ENCODE peak calls at places on chromosomes 6 and 20, in nine cellular contexts. One of them, this sample, is unnamed. For H3K27me3, the result is how much of the 10 kb centered on the place peaks cover.

GRCh38 chr6:25142506-25142905 is 136.7 kb upstream of the CARMIL1 start:
- DNase-seq in stomach: no peak
- DNase-seq in lung: no peak
- DNase-seq in CD4-positive, CD25-positive, alpha-beta regulatory T cell: no peak
- DNase-seq in PC-3: no peak
- DNase-seq in mesendoderm: no peak
- DNase-seq in HepG2: no peak
- DNase-seq in heart right ventricle: no peak
- DNase-seq in upper lobe of right lung: no peak
- DNase-seq in this sample: no peak

GRCh38 chr20:8474027-8474668 is 342.1 kb downstream of the PLCB1 start:
- DNase-seq in stomach: no peak
- DNase-seq in lung: no peak
- DNase-seq in CD4-positive, CD25-positive, alpha-beta regulatory T cell: no peak
- DNase-seq in PC-3: no peak
- DNase-seq in mesendoderm: no peak
- DNase-seq in HepG2: no peak
- DNase-seq in heart right ventricle: no peak
- DNase-seq in upper lobe of right lung: no peak
- DNase-seq in this sample: no peak

GRCh38 chr20:46651091-46651962 is at the start of gene SLC13A3:
- DNase-seq in stomach: peak
- DNase-seq in lung: no peak
- DNase-seq in CD4-positive, CD25-positive, alpha-beta regulatory T cell: no peak
- DNase-seq in PC-3: no peak
- DNase-seq in mesendoderm: peak
- DNase-seq in HepG2: peak
- DNase-seq in heart right ventricle: no peak
- DNase-seq in upper lobe of right lung: no peak
- DNase-seq in this sample: no peak

GRCh38 chr6:170152111-170152926 is 138.6 kb downstream of the DLL1 start:
- DNase-seq in stomach: peak
- DNase-seq in lung: no peak
- DNase-seq in CD4-positive, CD25-positive, alpha-beta regulatory T cell: no peak
- DNase-seq in PC-3: no peak
- DNase-seq in mesendoderm: peak
- DNase-seq in HepG2: no peak
- DNase-seq in heart right ventricle: peak
- DNase-seq in upper lobe of right lung: no peak
- DNase-seq in this sample: no peak

GRCh38 chr20:42544926-42545325 is 644.8 kb downstream of the PTPRT start:
- DNase-seq in stomach: peak
- DNase-seq in lung: no peak
- DNase-seq in CD4-positive, CD25-positive, alpha-beta regulatory T cell: no peak
- DNase-seq in PC-3: no peak
- DNase-seq in mesendoderm: no peak
- DNase-seq in HepG2: no peak
- DNase-seq in heart right ventricle: no peak
- DNase-seq in upper lobe of right lung: no peak
- DNase-seq in this sample: no peak

GRCh38 chr6:22737331-22737730 is 168.0 kb downstream of the HDGFL1 start:
- DNase-seq in stomach: no peak
- DNase-seq in lung: no peak
- DNase-seq in CD4-positive, CD25-positive, alpha-beta regulatory T cell: no peak
- DNase-seq in PC-3: peak
- DNase-seq in mesendoderm: peak
- DNase-seq in HepG2: no peak
- DNase-seq in heart right ventricle: peak
- DNase-seq in upper lobe of right lung: no peak
- DNase-seq in this sample: no peak

GRCh38 chr6:159389695-159390094 is 220.5 kb downstream of the FNDC1 start:
- DNase-seq in stomach: no peak
- DNase-seq in lung: no peak
- DNase-seq in CD4-positive, CD25-positive, alpha-beta regulatory T cell: no peak
- DNase-seq in PC-3: no peak
- DNase-seq in mesendoderm: no peak
- DNase-seq in HepG2: no peak
- DNase-seq in heart right ventricle: no peak
- DNase-seq in upper lobe of right lung: no peak
- DNase-seq in this sample: no peak

GRCh38 chr20:48195121-48195870 is 410.0 kb upstream of the SULF2 start:
- DNase-seq in stomach: no peak
- DNase-seq in lung: no peak
- DNase-seq in CD4-positive, CD25-positive, alpha-beta regulatory T cell: no peak
- DNase-seq in PC-3: no peak
- DNase-seq in mesendoderm: no peak
- DNase-seq in HepG2: no peak
- DNase-seq in heart right ventricle: no peak
- DNase-seq in upper lobe of right lung: no peak
- DNase-seq in this sample: no peak

GRCh38 chr20:37202267-37202943 is 23.1 kb upstream of the MROH8 start:
- DNase-seq in stomach: no peak
- DNase-seq in lung: peak
- DNase-seq in CD4-positive, CD25-positive, alpha-beta regulatory T cell: peak
- DNase-seq in PC-3: peak
- DNase-seq in mesendoderm: peak
- DNase-seq in HepG2: peak
- DNase-seq in heart right ventricle: peak
- DNase-seq in upper lobe of right lung: no peak
- DNase-seq in this sample: no peak

GRCh38 chr6:158817298-158818007 is 1.7 kb downstream of the EZR start:
- DNase-seq in stomach: peak
- DNase-seq in lung: peak
- DNase-seq in CD4-positive, CD25-positive, alpha-beta regulatory T cell: peak
- DNase-seq in PC-3: no peak
- DNase-seq in mesendoderm: peak
- DNase-seq in HepG2: peak
- DNase-seq in heart right ventricle: peak
- DNase-seq in upper lobe of right lung: peak
- DNase-seq in this sample: no peak

GRCh38 chr20:10449270-10449669 is 14.2 kb downstream of the SLX4IP start:
- DNase-seq in stomach: no peak
- DNase-seq in lung: no peak
- DNase-seq in CD4-positive, CD25-positive, alpha-beta regulatory T cell: no peak
- DNase-seq in PC-3: no peak
- DNase-seq in mesendoderm: no peak
- DNase-seq in HepG2: no peak
- DNase-seq in heart right ventricle: no peak
- DNase-seq in upper lobe of right lung: no peak
- DNase-seq in this sample: no peak

GRCh38 chr20:40991181-40991889 is 37.3 kb upstream of the TOP1 start:
- DNase-seq in stomach: no peak
- DNase-seq in lung: peak
- DNase-seq in CD4-positive, CD25-positive, alpha-beta regulatory T cell: peak
- DNase-seq in PC-3: no peak
- DNase-seq in mesendoderm: no peak
- DNase-seq in HepG2: no peak
- DNase-seq in heart right ventricle: peak
- DNase-seq in upper lobe of right lung: peak
- DNase-seq in this sample: no peak

GRCh38 chr6:125511809-125512341 is 210.1 kb upstream of the HDDC2 start:
- DNase-seq in stomach: no peak
- DNase-seq in lung: no peak
- DNase-seq in CD4-positive, CD25-positive, alpha-beta regulatory T cell: no peak
- DNase-seq in PC-3: peak
- DNase-seq in mesendoderm: no peak
- DNase-seq in HepG2: peak
- DNase-seq in heart right ventricle: no peak
- DNase-seq in upper lobe of right lung: no peak
- DNase-seq in this sample: no peak

GRCh38 chr6:23589811-23590210 is 536.2 kb upstream of the NRSN1 start:
- DNase-seq in stomach: no peak
- DNase-seq in lung: no peak
- DNase-seq in CD4-positive, CD25-positive, alpha-beta regulatory T cell: no peak
- DNase-seq in PC-3: peak
- DNase-seq in mesendoderm: no peak
- DNase-seq in HepG2: no peak
- DNase-seq in heart right ventricle: no peak
- DNase-seq in upper lobe of right lung: no peak
- DNase-seq in this sample: no peak

GRCh38 chr6:44701637-44702101 is 314.2 kb downstream of the CDC5L start:
- DNase-seq in stomach: no peak
- DNase-seq in lung: no peak
- DNase-seq in CD4-positive, CD25-positive, alpha-beta regulatory T cell: no peak
- DNase-seq in PC-3: no peak
- DNase-seq in mesendoderm: peak
- DNase-seq in HepG2: no peak
- DNase-seq in heart right ventricle: peak
- DNase-seq in upper lobe of right lung: no peak
- DNase-seq in this sample: no peak

GRCh38 chr6:36387440-36388303 is at the start of gene ETV7:
- DNase-seq in stomach: peak
- DNase-seq in lung: peak
- DNase-seq in CD4-positive, CD25-positive, alpha-beta regulatory T cell: peak
- DNase-seq in PC-3: peak
- DNase-seq in mesendoderm: no peak
- DNase-seq in HepG2: no peak
- DNase-seq in heart right ventricle: no peak
- DNase-seq in upper lobe of right lung: peak
- DNase-seq in this sample: peak

GRCh38 chr6:152720964-152721363 is 23.3 kb downstream of the MYCT1 start:
- DNase-seq in stomach: no peak
- DNase-seq in lung: no peak
- DNase-seq in CD4-positive, CD25-positive, alpha-beta regulatory T cell: no peak
- DNase-seq in PC-3: peak
- DNase-seq in mesendoderm: no peak
- DNase-seq in HepG2: no peak
- DNase-seq in heart right ventricle: no peak
- DNase-seq in upper lobe of right lung: no peak
- DNase-seq in this sample: no peak

GRCh38 chr20:17912916-17913315 is 55.7 kb downstream of the SNX5 start:
- DNase-seq in stomach: no peak
- DNase-seq in lung: no peak
- DNase-seq in CD4-positive, CD25-positive, alpha-beta regulatory T cell: no peak
- DNase-seq in PC-3: peak
- DNase-seq in mesendoderm: no peak
- DNase-seq in HepG2: no peak
- DNase-seq in heart right ventricle: no peak
- DNase-seq in upper lobe of right lung: no peak
- DNase-seq in this sample: no peak

GRCh38 chr6:73062837-73063236 is 162.5 kb downstream of the KHDC1L start:
- DNase-seq in stomach: no peak
- DNase-seq in lung: no peak
- DNase-seq in CD4-positive, CD25-positive, alpha-beta regulatory T cell: no peak
- DNase-seq in PC-3: no peak
- DNase-seq in mesendoderm: no peak
- DNase-seq in HepG2: no peak
- DNase-seq in heart right ventricle: no peak
- DNase-seq in upper lobe of right lung: no peak
- DNase-seq in this sample: no peak

GRCh38 chr6:3534599-3534998 is 77.7 kb upstream of the SLC22A23 start:
- DNase-seq in stomach: no peak
- DNase-seq in lung: peak
- DNase-seq in CD4-positive, CD25-positive, alpha-beta regulatory T cell: no peak
- DNase-seq in PC-3: peak
- DNase-seq in mesendoderm: no peak
- DNase-seq in HepG2: peak
- DNase-seq in heart right ventricle: no peak
- DNase-seq in upper lobe of right lung: no peak
- DNase-seq in this sample: no peak

GRCh38 chr6:6191909-6192308 is 128.6 kb downstream of the F13A1 start:
- DNase-seq in stomach: no peak
- DNase-seq in lung: no peak
- DNase-seq in CD4-positive, CD25-positive, alpha-beta regulatory T cell: no peak
- DNase-seq in PC-3: no peak
- DNase-seq in mesendoderm: no peak
- DNase-seq in HepG2: no peak
- DNase-seq in heart right ventricle: no peak
- DNase-seq in upper lobe of right lung: no peak
- DNase-seq in this sample: no peak

GRCh38 chr6:104601008-104601745 is 258.5 kb downstream of the HACE1 start:
- DNase-seq in stomach: no peak
- DNase-seq in lung: no peak
- DNase-seq in CD4-positive, CD25-positive, alpha-beta regulatory T cell: no peak
- DNase-seq in PC-3: no peak
- DNase-seq in mesendoderm: no peak
- DNase-seq in HepG2: no peak
- DNase-seq in heart right ventricle: no peak
- DNase-seq in upper lobe of right lung: no peak
- DNase-seq in this sample: no peak

GRCh38 chr20:46965477-46965876 is 70.8 kb downstream of the EYA2 start:
- DNase-seq in stomach: peak
- DNase-seq in lung: no peak
- DNase-seq in CD4-positive, CD25-positive, alpha-beta regulatory T cell: no peak
- DNase-seq in PC-3: no peak
- DNase-seq in mesendoderm: no peak
- DNase-seq in HepG2: no peak
- DNase-seq in heart right ventricle: no peak
- DNase-seq in upper lobe of right lung: peak
- DNase-seq in this sample: no peak

GRCh38 chr6:52570291-52570700 is 6.6 kb downstream of the TRAM2 start:
- DNase-seq in stomach: no peak
- DNase-seq in lung: peak
- DNase-seq in CD4-positive, CD25-positive, alpha-beta regulatory T cell: no peak
- DNase-seq in PC-3: no peak
- DNase-seq in mesendoderm: no peak
- DNase-seq in HepG2: no peak
- DNase-seq in heart right ventricle: peak
- DNase-seq in upper lobe of right lung: no peak
- DNase-seq in this sample: no peak
- H3K27ac ChIP-seq in stomach: peak
- H3K27ac ChIP-seq in lung: peak
- H3K27ac ChIP-seq in CD4-positive, CD25-positive, alpha-beta regulatory T cell: no peak
- H3K27ac ChIP-seq in PC-3: no peak
- H3K27ac ChIP-seq in mesendoderm: peak
- H3K27ac ChIP-seq in HepG2: no peak
- H3K27ac ChIP-seq in heart right ventricle: peak
- H3K27ac ChIP-seq in upper lobe of right lung: peak
- H3K27ac ChIP-seq in this sample: no peak

GRCh38 chr20:63172726-63173125 is 43.2 kb downstream of the YTHDF1 start:
- DNase-seq in stomach: no peak
- DNase-seq in lung: no peak
- DNase-seq in CD4-positive, CD25-positive, alpha-beta regulatory T cell: no peak
- DNase-seq in PC-3: peak
- DNase-seq in mesendoderm: peak
- DNase-seq in HepG2: peak
- DNase-seq in heart right ventricle: no peak
- DNase-seq in upper lobe of right lung: no peak
- DNase-seq in this sample: no peak
- H3K4me3 ChIP-seq in stomach: no peak
- H3K4me3 ChIP-seq in lung: no peak
- H3K4me3 ChIP-seq in CD4-positive, CD25-positive, alpha-beta regulatory T cell: no peak
- H3K4me3 ChIP-seq in PC-3: no peak
- H3K4me3 ChIP-seq in mesendoderm: no peak
- H3K4me3 ChIP-seq in HepG2: no peak
- H3K4me3 ChIP-seq in heart right ventricle: no peak
- H3K4me3 ChIP-seq in upper lobe of right lung: no peak
- H3K4me3 ChIP-seq in this sample: no peak

GRCh38 chr20:43723735-43724134 is 3.1 kb downstream of the GTSF1L start:
- DNase-seq in stomach: no peak
- DNase-seq in lung: no peak
- DNase-seq in CD4-positive, CD25-positive, alpha-beta regulatory T cell: no peak
- DNase-seq in PC-3: no peak
- DNase-seq in mesendoderm: no peak
- DNase-seq in HepG2: no peak
- DNase-seq in heart right ventricle: no peak
- DNase-seq in upper lobe of right lung: no peak
- DNase-seq in this sample: no peak
- H3K27me3 ChIP-seq in stomach: under half
- H3K27me3 ChIP-seq in lung: under half
- H3K27me3 ChIP-seq in CD4-positive, CD25-positive, alpha-beta regulatory T cell: under half
- H3K27me3 ChIP-seq in PC-3: under half
- H3K27me3 ChIP-seq in mesendoderm: under half
- H3K27me3 ChIP-seq in HepG2: under half
- H3K27me3 ChIP-seq in heart right ventricle: under half
- H3K27me3 ChIP-seq in upper lobe of right lung: under half
- H3K27me3 ChIP-seq in this sample: under half

GRCh38 chr6:149364558-149364957 is 35.5 kb upstream of the SUMO4 start:
- DNase-seq in stomach: no peak
- DNase-seq in lung: no peak
- DNase-seq in CD4-positive, CD25-positive, alpha-beta regulatory T cell: no peak
- DNase-seq in PC-3: no peak
- DNase-seq in mesendoderm: no peak
- DNase-seq in HepG2: no peak
- DNase-seq in heart right ventricle: no peak
- DNase-seq in upper lobe of right lung: no peak
- DNase-seq in this sample: no peak
- H3K27ac ChIP-seq in stomach: no peak
- H3K27ac ChIP-seq in lung: no peak
- H3K27ac ChIP-seq in CD4-positive, CD25-positive, alpha-beta regulatory T cell: peak
- H3K27ac ChIP-seq in PC-3: no peak
- H3K27ac ChIP-seq in mesendoderm: no peak
- H3K27ac ChIP-seq in HepG2: no peak
- H3K27ac ChIP-seq in heart right ventricle: no peak
- H3K27ac ChIP-seq in upper lobe of right lung: no peak
- H3K27ac ChIP-seq in this sample: peak